ENCODE peak calls at places on chromosomes 16 and 17, in eight cellular contexts. One of them, this sample, is unnamed.

GRCh38 chr17:54891176-54891821 is 9.4 kb upstream of the TOM1L1 start:
- DNase-seq in neural crest cell: peak; percentile 9
- DNase-seq in AG04450: peak; percentile 57
- DNase-seq in AG09309: peak; percentile 23
- DNase-seq in astrocyte: peak; percentile 53
- DNase-seq in esophagus squamous epithelium: no peak
- DNase-seq in nephron progenitor cell: peak; percentile 52
- DNase-seq in ovary: no peak
- DNase-seq in this sample: no peak

GRCh38 chr17:17514993-17515920 is 19.1 kb upstream of the RASD1 start:
- DNase-seq in neural crest cell: no peak
- DNase-seq in AG04450: no peak
- DNase-seq in AG09309: peak; percentile 78
- DNase-seq in astrocyte: peak; percentile 94
- DNase-seq in esophagus squamous epithelium: no peak
- DNase-seq in nephron progenitor cell: no peak
- DNase-seq in ovary: no peak
- DNase-seq in this sample: peak; percentile 49

GRCh38 chr17:46742539-46743270 is 75.8 kb downstream of the WNT3 start:
- DNase-seq in neural crest cell: no peak
- DNase-seq in AG04450: peak; percentile 39
- DNase-seq in AG09309: peak; percentile 52
- DNase-seq in astrocyte: peak; percentile 79
- DNase-seq in esophagus squamous epithelium: no peak
- DNase-seq in nephron progenitor cell: no peak
- DNase-seq in ovary: no peak
- DNase-seq in this sample: peak; percentile 27

GRCh38 chr16:30473231-30474061 is 904 bp downstream of the ITGAL start:
- DNase-seq in neural crest cell: no peak
- DNase-seq in AG04450: no peak
- DNase-seq in AG09309: no peak
- DNase-seq in astrocyte: no peak
- DNase-seq in esophagus squamous epithelium: no peak
- DNase-seq in nephron progenitor cell: no peak
- DNase-seq in ovary: no peak
- DNase-seq in this sample: no peak

GRCh38 chr16:80019395-80019794 is 418.9 kb upstream of the MAF start:
- DNase-seq in neural crest cell: no peak
- DNase-seq in AG04450: no peak
- DNase-seq in AG09309: no peak
- DNase-seq in astrocyte: no peak
- DNase-seq in esophagus squamous epithelium: no peak
- DNase-seq in nephron progenitor cell: no peak
- DNase-seq in ovary: no peak
- DNase-seq in this sample: no peak

GRCh38 chr16:31696968-31697743 is 169.5 kb downstream of the AHSP start:
- DNase-seq in neural crest cell: no peak
- DNase-seq in AG04450: no peak
- DNase-seq in AG09309: peak; percentile 21
- DNase-seq in astrocyte: peak; percentile 39
- DNase-seq in esophagus squamous epithelium: no peak
- DNase-seq in nephron progenitor cell: no peak
- DNase-seq in ovary: no peak
- DNase-seq in this sample: no peak

GRCh38 chr17:50141026-50141749 is 9.3 kb downstream of the PPP1R9B start:
- DNase-seq in neural crest cell: no peak
- DNase-seq in AG04450: no peak
- DNase-seq in AG09309: no peak
- DNase-seq in astrocyte: no peak
- DNase-seq in esophagus squamous epithelium: no peak
- DNase-seq in nephron progenitor cell: no peak
- DNase-seq in ovary: no peak
- DNase-seq in this sample: no peak

GRCh38 chr17:74513987-74514631 is 17.2 kb downstream of the CD300LB start:
- DNase-seq in neural crest cell: peak; percentile 25
- DNase-seq in AG04450: no peak
- DNase-seq in AG09309: no peak
- DNase-seq in astrocyte: peak; percentile 69
- DNase-seq in esophagus squamous epithelium: no peak
- DNase-seq in nephron progenitor cell: no peak
- DNase-seq in ovary: no peak
- DNase-seq in this sample: no peak

GRCh38 chr16:68235105-68235881 is 634 bp downstream of the ESRP2 start:
- DNase-seq in neural crest cell: no peak
- DNase-seq in AG04450: no peak
- DNase-seq in AG09309: no peak
- DNase-seq in astrocyte: no peak
- DNase-seq in esophagus squamous epithelium: no peak
- DNase-seq in nephron progenitor cell: peak; percentile 46
- DNase-seq in ovary: no peak
- DNase-seq in this sample: no peak

GRCh38 chr16:23784811-23785447 is 30.1 kb downstream of the CHP2 start:
- DNase-seq in neural crest cell: no peak
- DNase-seq in AG04450: no peak
- DNase-seq in AG09309: no peak
- DNase-seq in astrocyte: peak; percentile 18
- DNase-seq in esophagus squamous epithelium: no peak
- DNase-seq in nephron progenitor cell: no peak
- DNase-seq in ovary: no peak
- DNase-seq in this sample: no peak

GRCh38 chr17:7561589-7562207 is at the start of gene SENP3:
- DNase-seq in neural crest cell: peak; percentile 86
- DNase-seq in AG04450: peak; percentile 61
- DNase-seq in AG09309: peak; percentile 61
- DNase-seq in astrocyte: peak; percentile 73
- DNase-seq in esophagus squamous epithelium: no peak
- DNase-seq in nephron progenitor cell: peak; percentile 95
- DNase-seq in ovary: peak; percentile 89
- DNase-seq in this sample: peak; percentile 73

GRCh38 chr17:16456770-16457316 is 35.1 kb downstream of the LRRC75A start:
- DNase-seq in neural crest cell: no peak
- DNase-seq in AG04450: no peak
- DNase-seq in AG09309: no peak
- DNase-seq in astrocyte: no peak
- DNase-seq in esophagus squamous epithelium: no peak
- DNase-seq in nephron progenitor cell: no peak
- DNase-seq in ovary: no peak
- DNase-seq in this sample: no peak

GRCh38 chr17:49703557-49704277 is 4.0 kb downstream of the SLC35B1 start:
- DNase-seq in neural crest cell: peak; percentile 12
- DNase-seq in AG04450: no peak
- DNase-seq in AG09309: peak; percentile 11
- DNase-seq in astrocyte: peak; percentile 16
- DNase-seq in esophagus squamous epithelium: no peak
- DNase-seq in nephron progenitor cell: peak; percentile 18
- DNase-seq in ovary: no peak
- DNase-seq in this sample: no peak

GRCh38 chr16:81376880-81377279 is 62.1 kb downstream of the GAN start:
- DNase-seq in neural crest cell: no peak
- DNase-seq in AG04450: no peak
- DNase-seq in AG09309: no peak
- DNase-seq in astrocyte: peak; percentile 13
- DNase-seq in esophagus squamous epithelium: no peak
- DNase-seq in nephron progenitor cell: no peak
- DNase-seq in ovary: no peak
- DNase-seq in this sample: no peak

GRCh38 chr16:72125635-72126428 is 32.2 kb downstream of the DHX38 start:
- DNase-seq in neural crest cell: no peak
- DNase-seq in AG04450: no peak
- DNase-seq in AG09309: no peak
- DNase-seq in astrocyte: no peak
- DNase-seq in esophagus squamous epithelium: no peak
- DNase-seq in nephron progenitor cell: no peak
- DNase-seq in ovary: no peak
- DNase-seq in this sample: no peak

GRCh38 chr16:4599037-4599436 is 15.7 kb downstream of the UBALD1 start:
- DNase-seq in neural crest cell: no peak
- DNase-seq in AG04450: no peak
- DNase-seq in AG09309: no peak
- DNase-seq in astrocyte: no peak
- DNase-seq in esophagus squamous epithelium: no peak
- DNase-seq in nephron progenitor cell: no peak
- DNase-seq in ovary: no peak
- DNase-seq in this sample: no peak

GRCh38 chr17:31499771-31500554 is 108.5 kb downstream of the RAB11FIP4 start:
- DNase-seq in neural crest cell: no peak
- DNase-seq in AG04450: no peak
- DNase-seq in AG09309: no peak
- DNase-seq in astrocyte: peak; percentile 61
- DNase-seq in esophagus squamous epithelium: no peak
- DNase-seq in nephron progenitor cell: peak; percentile 37
- DNase-seq in ovary: peak; percentile 62
- DNase-seq in this sample: no peak

GRCh38 chr16:86616906-86617305 is 38.6 kb downstream of the FOXL1 start:
- DNase-seq in neural crest cell: no peak
- DNase-seq in AG04450: no peak
- DNase-seq in AG09309: no peak
- DNase-seq in astrocyte: no peak
- DNase-seq in esophagus squamous epithelium: no peak
- DNase-seq in nephron progenitor cell: no peak
- DNase-seq in ovary: no peak
- DNase-seq in this sample: no peak

GRCh38 chr16:56849690-56850680 is 15.0 kb upstream of the SLC12A3 start:
- DNase-seq in neural crest cell: no peak
- DNase-seq in AG04450: no peak
- DNase-seq in AG09309: no peak
- DNase-seq in astrocyte: peak; percentile 64
- DNase-seq in esophagus squamous epithelium: no peak
- DNase-seq in nephron progenitor cell: no peak
- DNase-seq in ovary: no peak
- DNase-seq in this sample: no peak

GRCh38 chr16:56852401-56852730 is 12.6 kb upstream of the SLC12A3 start:
- DNase-seq in neural crest cell: no peak
- DNase-seq in AG04450: no peak
- DNase-seq in AG09309: no peak
- DNase-seq in astrocyte: no peak
- DNase-seq in esophagus squamous epithelium: no peak
- DNase-seq in nephron progenitor cell: no peak
- DNase-seq in ovary: no peak
- DNase-seq in this sample: no peak

GRCh38 chr16:56848955-56849689 is 15.9 kb upstream of the SLC12A3 start:
- DNase-seq in neural crest cell: no peak
- DNase-seq in AG04450: no peak
- DNase-seq in AG09309: no peak
- DNase-seq in astrocyte: peak; percentile 80
- DNase-seq in esophagus squamous epithelium: no peak
- DNase-seq in nephron progenitor cell: no peak
- DNase-seq in ovary: peak; percentile 51
- DNase-seq in this sample: no peak

GRCh38 chr16:56852968-56853367 is 12.0 kb upstream of the SLC12A3 start:
- DNase-seq in neural crest cell: no peak
- DNase-seq in AG04450: no peak
- DNase-seq in AG09309: no peak
- DNase-seq in astrocyte: no peak
- DNase-seq in esophagus squamous epithelium: no peak
- DNase-seq in nephron progenitor cell: no peak
- DNase-seq in ovary: no peak
- DNase-seq in this sample: no peak

GRCh38 chr16:56851671-56852400 is 13.2 kb upstream of the SLC12A3 start:
- DNase-seq in neural crest cell: no peak
- DNase-seq in AG04450: no peak
- DNase-seq in AG09309: no peak
- DNase-seq in astrocyte: no peak
- DNase-seq in esophagus squamous epithelium: no peak
- DNase-seq in nephron progenitor cell: no peak
- DNase-seq in ovary: no peak
- DNase-seq in this sample: no peak
- TF ChIP-seq CTCF in neural crest cell: peak; percentile 54
- TF ChIP-seq CTCF in AG04450: peak; percentile 71
- TF ChIP-seq CTCF in AG09309: peak; percentile 69
- TF ChIP-seq CTCF in astrocyte: peak; percentile 58
- TF ChIP-seq CTCF in esophagus squamous epithelium: no peak
- TF ChIP-seq CTCF in nephron progenitor cell: peak; percentile 33
- TF ChIP-seq CTCF in ovary: no peak
- TF ChIP-seq CTCF in this sample: peak; percentile 65

DNA sequence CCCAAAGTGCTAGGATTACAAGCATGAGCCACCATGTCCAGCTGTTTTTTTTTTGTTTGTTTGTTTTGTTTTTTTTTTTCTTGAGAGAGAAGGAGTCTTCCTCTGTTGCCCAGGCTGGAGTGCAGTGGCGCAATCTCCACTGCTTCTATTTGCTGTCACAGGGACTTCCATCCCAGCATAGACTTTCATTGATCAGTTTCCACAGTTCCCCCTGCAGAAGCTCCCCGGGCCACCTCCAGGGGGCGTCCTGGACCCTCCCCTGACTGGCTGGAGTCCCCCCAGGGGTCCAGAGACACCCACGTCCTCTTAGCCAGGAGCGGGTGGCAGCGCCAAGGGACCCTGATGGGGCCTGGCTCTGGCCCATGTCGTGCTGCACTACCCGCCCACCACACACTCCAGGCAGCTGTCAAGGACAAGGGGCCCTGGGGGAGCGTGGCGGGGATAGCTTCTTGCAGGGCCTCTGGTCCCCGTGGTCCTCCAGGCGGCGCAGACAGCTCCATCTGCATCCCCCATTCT is 3.1 kb upstream of the NPW start:
- DNase-seq in neural crest cell: no peak
- DNase-seq in AG04450: no peak
- DNase-seq in AG09309: no peak
- DNase-seq in astrocyte: no peak
- DNase-seq in esophagus squamous epithelium: no peak
- DNase-seq in nephron progenitor cell: peak; percentile 49
- DNase-seq in ovary: no peak
- DNase-seq in this sample: no peak
- TF ChIP-seq CTCF in neural crest cell: peak; percentile 54
- TF ChIP-seq CTCF in AG04450: peak; percentile 45
- TF ChIP-seq CTCF in AG09309: peak; percentile 36
- TF ChIP-seq CTCF in astrocyte: peak; percentile 32
- TF ChIP-seq CTCF in esophagus squamous epithelium: no peak
- TF ChIP-seq CTCF in nephron progenitor cell: peak; percentile 49
- TF ChIP-seq CTCF in ovary: no peak
- TF ChIP-seq CTCF in this sample: peak; percentile 46

GRCh38 chr16:56950881-56951771 is 10.6 kb upstream of the CETP start:
- DNase-seq in neural crest cell: peak; percentile 36
- DNase-seq in AG04450: no peak
- DNase-seq in AG09309: no peak
- DNase-seq in astrocyte: no peak
- DNase-seq in esophagus squamous epithelium: no peak
- DNase-seq in nephron progenitor cell: peak; percentile 61
- DNase-seq in ovary: peak; percentile 39
- DNase-seq in this sample: no peak
- TF ChIP-seq CTCF in neural crest cell: peak; percentile 62
- TF ChIP-seq CTCF in AG04450: peak; percentile 66
- TF ChIP-seq CTCF in AG09309: peak; percentile 83
- TF ChIP-seq CTCF in astrocyte: peak; percentile 41
- TF ChIP-seq CTCF in esophagus squamous epithelium: peak; percentile 40
- TF ChIP-seq CTCF in nephron progenitor cell: peak; percentile 51
- TF ChIP-seq CTCF in ovary: no peak
- TF ChIP-seq CTCF in this sample: peak; percentile 74

DNA sequence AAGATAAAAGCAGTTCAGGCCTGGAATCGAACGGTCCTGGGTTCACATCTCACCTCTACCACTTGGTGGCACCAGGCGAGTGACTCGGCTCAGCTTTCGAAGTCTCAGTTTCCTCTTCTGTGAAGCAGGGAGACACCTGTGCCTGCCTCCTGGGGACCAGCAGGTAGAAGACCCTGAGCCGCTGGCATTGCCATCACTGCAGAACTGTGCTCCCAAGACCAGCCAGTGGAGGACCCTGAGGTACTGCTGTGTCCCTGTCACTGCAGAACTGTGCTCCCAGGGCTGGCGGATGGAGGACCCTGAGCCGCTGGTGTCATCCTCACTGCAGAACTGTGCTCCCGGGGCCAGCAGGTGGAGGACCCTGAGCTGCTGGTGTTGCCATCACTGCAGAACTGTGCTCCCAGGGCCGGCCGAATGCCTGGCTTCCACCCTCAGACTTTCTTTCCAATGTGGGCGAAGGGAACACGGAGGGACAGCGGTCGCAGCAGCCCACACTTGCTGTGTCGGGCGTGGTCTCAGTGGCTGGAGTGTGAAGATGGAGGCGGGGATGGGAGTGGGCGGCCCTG is 8.7 kb upstream of the SLC7A5 start:
- DNase-seq in neural crest cell: no peak
- DNase-seq in AG04450: no peak
- DNase-seq in AG09309: no peak
- DNase-seq in astrocyte: no peak
- DNase-seq in esophagus squamous epithelium: no peak
- DNase-seq in nephron progenitor cell: no peak
- DNase-seq in ovary: no peak
- DNase-seq in this sample: no peak
- TF ChIP-seq CTCF in neural crest cell: no peak
- TF ChIP-seq CTCF in AG04450: no peak
- TF ChIP-seq CTCF in AG09309: peak; percentile 36
- TF ChIP-seq CTCF in astrocyte: no peak
- TF ChIP-seq CTCF in esophagus squamous epithelium: no peak
- TF ChIP-seq CTCF in nephron progenitor cell: no peak
- TF ChIP-seq CTCF in ovary: no peak
- TF ChIP-seq CTCF in this sample: peak; percentile 21